ENCODE peak calls at places on chromosomes 3 and 15, in five cellular contexts. H, E, S, W and X are unnamed samples.

GRCh38 chr3:35523838-35524237 is 115.5 kb upstream of the ARPP21 start:
- DNase-seq in H (peak; percentile 5), E (no peak), S (no peak), W (no peak), X (no peak)

GRCh38 chr3:153245661-153246060 is 83.6 kb downstream of the RAP2B start:
- DNase-seq in H (no peak), E (no peak), S (no peak), W (no peak), X (no peak)

GRCh38 chr3:111653766-111654165 is 58.6 kb upstream of the ZBED2 start:
- DNase-seq in H (no peak), E (no peak), S (no peak), W (no peak), X (no peak)

GRCh38 chr15:68429691-68430470 is 2.1 kb downstream of the ITGA11 start:
- DNase-seq in H (no peak), E (no peak), S (no peak), W (peak; percentile 10), X (no peak)

GRCh38 chr15:74291101-74292071 is 55.3 kb downstream of the CCDC33 start:
- DNase-seq in H (peak; percentile 35), E (peak; percentile 47), S (peak; percentile 88), W (peak; percentile 74), X (peak; percentile 94)

GRCh38 chr15:75410196-75410595 is 41.3 kb downstream of the SIN3A start:
- DNase-seq in H (no peak), E (no peak), S (no peak), W (no peak), X (no peak)

GRCh38 chr3:172530566-172530965 is 7.3 kb upstream of the TNFSF10 start:
- DNase-seq in H (no peak), E (no peak), S (no peak), W (no peak), X (no peak)

GRCh38 chr15:48384616-48385015 is 53.4 kb downstream of the DUT start:
- DNase-seq in H (no peak), E (no peak), S (no peak), W (no peak), X (no peak)

GRCh38 chr3:151794080-151794479 is 19.8 kb upstream of the AADAC start:
- DNase-seq in H (no peak), E (no peak), S (no peak), W (no peak), X (no peak)

GRCh38 chr15:25175033-25175788 is 220.4 kb downstream of the SNRPN start:
- DNase-seq in H (no peak), E (no peak), S (peak; percentile 10), W (no peak), X (no peak)

GRCh38 chr3:106030620-106030945 is 161.8 kb upstream of the CBLB start:
- DNase-seq in H (no peak), E (peak; percentile 57), S (no peak), W (no peak), X (no peak)

GRCh38 chr15:71202712-71203111 is 87.4 kb downstream of the THSD4 start:
- DNase-seq in H (no peak), E (no peak), S (peak; percentile 27), W (no peak), X (no peak)

GRCh38 chr15:99537344-99537743 is 28.4 kb upstream of the MEF2A start:
- DNase-seq in H (no peak), E (no peak), S (no peak), W (no peak), X (no peak)

GRCh38 chr3:68773401-68773800 is 158.9 kb downstream of the TAFA4 start:
- DNase-seq in H (no peak), E (no peak), S (no peak), W (no peak), X (no peak)

GRCh38 chr3:155026999-155027591 is 53.0 kb upstream of the MME start:
- DNase-seq in H (no peak), E (no peak), S (no peak), W (no peak), X (no peak)

GRCh38 chr3:196117809-196118208 is 35.9 kb upstream of the TFRC start:
- DNase-seq in H (no peak), E (no peak), S (no peak), W (no peak), X (no peak)

GRCh38 chr15:95176794-95177577 is 945.6 kb downstream of the MCTP2 start:
- DNase-seq in H (no peak), E (no peak), S (no peak), W (no peak), X (no peak)

GRCh38 chr3:110198717-110199587 is 861.6 kb upstream of the DPPA4 start:
- DNase-seq in H (no peak), E (no peak), S (no peak), W (no peak), X (no peak)

GRCh38 chr15:89097313-89097712 is 9.1 kb downstream of the ABHD2 start:
- DNase-seq in H (no peak), E (no peak), S (no peak), W (no peak), X (no peak)

GRCh38 chr15:89096664-89097063 is 8.4 kb downstream of the ABHD2 start:
- DNase-seq in H (no peak), E (no peak), S (peak; percentile 58), W (no peak), X (no peak)

GRCh38 chr15:89093509-89093908 is 5.3 kb downstream of the ABHD2 start:
- DNase-seq in H (no peak), E (no peak), S (no peak), W (no peak), X (no peak)

GRCh38 chr15:89095073-89095472 is 6.8 kb downstream of the ABHD2 start:
- DNase-seq in H (no peak), E (no peak), S (no peak), W (no peak), X (no peak)

DNA sequence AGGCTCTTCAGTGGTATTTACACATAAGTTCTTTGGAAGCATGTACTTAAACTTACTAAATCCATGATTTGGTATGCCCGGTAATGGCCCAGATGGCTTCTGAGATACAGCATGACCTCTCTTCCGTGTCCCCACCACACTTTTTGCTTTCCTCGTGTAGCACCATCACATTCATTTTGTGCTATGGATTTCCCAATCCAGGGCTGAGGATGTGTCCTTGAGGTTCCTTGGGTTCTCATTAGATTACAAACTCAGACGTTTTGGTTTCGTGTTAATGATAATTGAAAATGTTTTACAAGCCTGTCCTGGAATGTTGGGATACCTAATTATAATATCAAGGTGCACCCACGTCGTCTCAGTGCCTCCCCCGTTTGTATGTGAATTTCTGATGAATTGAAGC is 7.3 kb downstream of the ABHD2 start:
- DNase-seq in H (no peak), E (no peak), S (no peak), W (no peak), X (no peak)
- H3K4me1 ChIP-seq in H (peaks cover 81% of the 10 kb centered on the region), E (peaks cover 49% of the 10 kb centered on the region), S (peaks cover 66% of the 10 kb centered on the region), W (peaks cover 53% of the 10 kb centered on the region), X (peaks cover 22% of the 10 kb centered on the region)

GRCh38 chr15:101145362-101145761 is 106.5 kb downstream of the CHSY1 start:
- DNase-seq in H (peak; percentile 27), E (no peak), S (no peak), W (no peak), X (peak; percentile 51)
- H3K27ac ChIP-seq in H (no peak overlapping the region), E (no peak overlapping the region), S (no peak overlapping the region), W (no peak overlapping the region), X (no peak overlapping the region)

DNA sequence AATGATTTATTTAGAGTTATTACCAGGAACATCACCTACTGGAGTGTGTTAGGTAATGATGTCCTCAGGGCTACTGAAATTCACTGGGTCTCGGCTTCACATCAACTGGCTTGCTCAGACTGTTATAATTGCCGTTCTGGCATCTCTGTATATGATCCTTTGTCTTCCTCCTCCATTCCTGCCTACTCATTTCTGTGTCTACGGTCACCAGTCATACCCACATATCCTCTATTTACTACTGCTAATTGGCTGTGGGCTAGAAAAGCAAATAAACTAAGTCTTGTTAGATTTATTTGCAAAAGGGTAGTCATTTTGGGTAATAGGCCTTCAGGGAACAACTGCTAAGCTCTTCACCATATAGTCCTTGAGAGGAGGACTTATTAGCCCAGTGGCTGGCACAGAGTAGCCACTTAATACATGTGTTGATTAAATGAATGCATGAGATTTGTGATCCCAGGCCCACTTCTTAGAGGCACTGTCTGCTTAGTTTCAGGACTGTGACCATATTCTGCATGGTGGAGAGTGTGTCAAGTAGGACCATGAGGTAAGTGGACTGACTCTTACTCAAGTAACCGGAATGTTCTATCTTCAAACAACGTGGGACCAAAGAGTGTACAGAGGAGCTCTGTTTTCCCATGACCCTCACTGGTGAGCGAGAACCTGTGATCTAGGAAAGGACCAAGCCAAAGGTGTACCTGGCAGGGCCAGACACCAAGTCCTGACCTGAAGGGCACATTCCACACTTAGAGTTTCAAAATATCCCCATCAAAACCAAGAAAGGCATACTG is 13.2 kb downstream of the ZDHHC3 start:
- DNase-seq in H (no peak), E (peak; percentile 72), S (no peak), W (no peak), X (no peak)
- H3K4me1 ChIP-seq in H (peaks cover 6% of the 10 kb centered on the region), E (peaks cover 65% of the 10 kb centered on the region), S (no peaks in the 10 kb centered on the region), W (peaks cover 13% of the 10 kb centered on the region), X (peaks cover 83% of the 10 kb centered on the region)

DNA sequence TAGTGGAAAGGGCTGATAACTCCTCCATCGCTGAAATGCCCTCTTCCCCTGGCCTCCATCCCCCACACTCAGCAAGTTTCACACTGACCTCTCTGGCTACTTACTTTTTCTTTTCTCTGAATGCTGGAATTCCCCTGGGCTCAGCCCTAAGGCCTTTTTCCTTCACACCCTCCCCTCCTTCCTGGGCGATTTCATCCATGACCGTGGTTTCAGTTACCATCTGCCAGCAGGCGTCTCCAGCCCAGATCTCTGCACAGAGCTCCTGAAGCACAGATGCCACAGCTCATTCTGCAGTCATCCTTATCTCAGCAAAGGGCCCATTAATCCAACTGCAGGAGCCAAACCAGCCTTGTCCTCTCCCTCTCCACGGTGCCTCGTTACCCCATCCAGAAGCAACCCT is 114.0 kb downstream of the RFTN1 start:
- DNase-seq in H (peak; percentile 19), E (no peak), S (peak; percentile 41), W (peak; percentile 83), X (no peak)
- H3K27ac ChIP-seq in H (no peak overlapping the region), E (no peak overlapping the region), S (no peak overlapping the region), W (peak overlapping the region; percentile 50), X (peak overlapping the region; percentile 34)